ENCODE peak calls at places on chromosomes 1 and 21, in eight cellular contexts. H is bronchial epithelial cell, O is ovary, R is AG10803, X is prostate gland, F is fibroblast of pulmonary artery, W is tibial nerve, E is lower lobe of right lung. D is an unnamed sample.

GRCh38 chr1:42680921-42681683 is 1.1 kb upstream of the YBX1 start:
- DNase-seq in H (peak; percentile 30), O (no peak), R (no peak), X (no peak), F (peak; percentile 26), W (no peak), E (no peak), D (no peak)

GRCh38 chr1:150810958-150811676 is 3.1 kb upstream of the CTSK start:
- DNase-seq in H (no peak), O (no peak), R (no peak), X (no peak), F (no peak), W (no peak), E (no peak), D (no peak)

GRCh38 chr1:151546006-151546925 is 6.2 kb downstream of the TUFT1 start:
- DNase-seq in H (no peak), O (no peak), R (peak; percentile 36), X (no peak), F (no peak), W (no peak), E (no peak), D (no peak)

GRCh38 chr1:168488153-168488552 is 55.6 kb downstream of the XCL2 start:
- DNase-seq in H (peak; percentile 55), O (peak; percentile 57), R (peak; percentile 91), X (no peak), F (peak; percentile 83), W (peak; percentile 38), E (no peak), D (peak; percentile 27)

GRCh38 chr21:31164713-31165694 is 126.7 kb upstream of the KRTAP19-8 start:
- DNase-seq in H (no peak), O (no peak), R (no peak), X (no peak), F (no peak), W (no peak), E (no peak), D (no peak)

GRCh38 chr1:220457982-220458381 is 70.0 kb upstream of the MARK1 start:
- DNase-seq in H (peak; percentile 21), O (no peak), R (no peak), X (no peak), F (no peak), W (no peak), E (no peak), D (no peak)

GRCh38 chr21:25577765-25578069 is 29.6 kb downstream of the MRPL39 start:
- DNase-seq in H (no peak), O (no peak), R (no peak), X (no peak), F (no peak), W (no peak), E (no peak), D (no peak)

GRCh38 chr1:41678141-41678878 is 193.8 kb upstream of the EDN2 start:
- DNase-seq in H (peak; percentile 75), O (no peak), R (peak; percentile 80), X (no peak), F (peak; percentile 45), W (peak; percentile 60), E (no peak), D (peak; percentile 43)

GRCh38 chr1:94892604-94893280 is 34.2 kb downstream of the CNN3 start:
- DNase-seq in H (no peak), O (no peak), R (no peak), X (no peak), F (no peak), W (no peak), E (no peak), D (no peak)

GRCh38 chr1:173914366-173914871 is 2.7 kb downstream of the SERPINC1 start:
- DNase-seq in H (peak; percentile 33), O (no peak), R (no peak), X (no peak), F (peak; percentile 29), W (no peak), E (no peak), D (no peak)

GRCh38 chr1:31503581-31503980 is 72.7 kb upstream of the TINAGL1 start:
- DNase-seq in H (no peak), O (no peak), R (no peak), X (no peak), F (no peak), W (no peak), E (no peak), D (no peak)

GRCh38 chr1:107620753-107621152 is 344.2 kb downstream of the VAV3 start:
- DNase-seq in H (no peak), O (no peak), R (no peak), X (no peak), F (no peak), W (no peak), E (no peak), D (no peak)

GRCh38 chr1:169809370-169810095 is 14.8 kb upstream of the METTL18 start:
- DNase-seq in H (peak; percentile 37), O (no peak), R (peak; percentile 41), X (peak; percentile 42), F (peak; percentile 70), W (no peak), E (no peak), D (no peak)

GRCh38 chr1:179815642-179816041 is 62.0 kb downstream of the TOR1AIP2 start:
- DNase-seq in H (no peak), O (no peak), R (no peak), X (no peak), F (no peak), W (no peak), E (no peak), D (no peak)

GRCh38 chr1:179816196-179816960 is 61.2 kb downstream of the TOR1AIP2 start:
- DNase-seq in H (no peak), O (peak; percentile 55), R (no peak), X (no peak), F (no peak), W (peak; percentile 54), E (no peak), D (peak; percentile 66)

GRCh38 chr1:179812501-179813292 is 64.9 kb downstream of the TOR1AIP2 start:
- DNase-seq in H (no peak), O (peak; percentile 55), R (no peak), X (no peak), F (peak; percentile 69), W (no peak), E (no peak), D (no peak)

GRCh38 chr1:179814513-179814838 is 63.1 kb downstream of the TOR1AIP2 start:
- DNase-seq in H (no peak), O (no peak), R (no peak), X (no peak), F (no peak), W (no peak), E (peak; percentile 79), D (no peak)

GRCh38 chr1:179813626-179814351 is 63.8 kb downstream of the TOR1AIP2 start:
- DNase-seq in H (no peak), O (no peak), R (no peak), X (no peak), F (no peak), W (no peak), E (no peak), D (no peak)
- H3K4me3 ChIP-seq in H (no peak overlapping the region), O (no peak overlapping the region), R (no peak overlapping the region), X (no peak overlapping the region), F (no peak overlapping the region), W (no peak overlapping the region), E (no peak overlapping the region), D (no peak overlapping the region)

GRCh38 chr1:61124078-61124477 is 41.7 kb downstream of the NFIA start:
- DNase-seq in H (no peak), O (no peak), R (no peak), X (no peak), F (no peak), W (no peak), E (no peak), D (no peak)

GRCh38 chr1:61123321-61123720 is 41.0 kb downstream of the NFIA start:
- DNase-seq in H (no peak), O (no peak), R (no peak), X (no peak), F (no peak), W (no peak), E (no peak), D (no peak)

GRCh38 chr1:61124691-61125090 is 42.3 kb downstream of the NFIA start:
- DNase-seq in H (no peak), O (no peak), R (no peak), X (no peak), F (no peak), W (no peak), E (no peak), D (no peak)

GRCh38 chr1:61125895-61126294 is 43.5 kb downstream of the NFIA start:
- DNase-seq in H (no peak), O (no peak), R (no peak), X (no peak), F (no peak), W (no peak), E (no peak), D (no peak)

GRCh38 chr1:61125263-61125662 is 42.9 kb downstream of the NFIA start:
- DNase-seq in H (no peak), O (no peak), R (no peak), X (no peak), F (no peak), W (no peak), E (no peak), D (no peak)
- H3K4me3 ChIP-seq in H (no peak overlapping the region), O (no peak overlapping the region), R (no peak overlapping the region), X (no peak overlapping the region), F (no peak overlapping the region), W (no peak overlapping the region), E (no peak overlapping the region), D (no peak overlapping the region)

DNA sequence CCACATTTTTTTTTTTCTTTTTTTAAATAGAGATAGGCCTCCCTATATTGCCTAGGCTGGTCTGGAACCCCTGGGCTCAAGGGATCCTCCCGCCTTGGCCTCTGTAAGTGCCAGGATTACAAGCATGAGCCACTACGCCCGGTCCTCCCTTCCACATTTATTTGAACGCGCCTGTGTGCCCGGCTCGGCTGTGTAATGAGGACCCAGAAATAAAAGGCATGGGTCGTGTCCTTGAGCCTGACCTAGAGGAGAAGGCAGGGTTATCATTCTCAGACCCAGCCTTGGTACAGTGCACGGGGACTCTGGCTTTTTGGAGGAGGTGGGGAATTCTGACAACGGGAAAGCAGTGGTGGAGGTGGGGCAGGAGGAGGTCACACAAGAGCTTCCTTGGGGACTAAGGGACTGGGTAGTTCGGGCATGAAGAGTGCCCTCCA is 841 bp downstream of the CENPF start:
- DNase-seq in H (no peak), O (no peak), R (no peak), X (no peak), F (no peak), W (no peak), E (no peak), D (no peak)
- H3K4me3 ChIP-seq in H (peak overlapping the region; percentile 75), O (peak overlapping the region; percentile 87), R (peak overlapping the region; percentile 78), X (no peak overlapping the region), F (peak overlapping the region; percentile 82), W (peak overlapping the region; percentile 76), E (peak overlapping the region; percentile 81), D (peak overlapping the region; percentile 81)

GRCh38 chr1:100955322-100955721 is 59.4 kb downstream of the SLC30A7 start:
- DNase-seq in H (peak; percentile 63), O (no peak), R (peak; percentile 95), X (no peak), F (peak; percentile 73), W (no peak), E (no peak), D (no peak)

GRCh38 chr1:100952104-100952745 is 56.3 kb downstream of the SLC30A7 start:
- DNase-seq in H (peak; percentile 55), O (no peak), R (no peak), X (no peak), F (no peak), W (no peak), E (no peak), D (no peak)

GRCh38 chr1:100953915-100954314 is 58.0 kb downstream of the SLC30A7 start:
- DNase-seq in H (no peak), O (no peak), R (no peak), X (no peak), F (no peak), W (no peak), E (no peak), D (no peak)

GRCh38 chr1:100950776-100951175 is 54.9 kb downstream of the SLC30A7 start:
- DNase-seq in H (no peak), O (no peak), R (peak; percentile 24), X (no peak), F (peak; percentile 34), W (no peak), E (no peak), D (no peak)

GRCh38 chr1:100950311-100950710 is 54.4 kb downstream of the SLC30A7 start:
- DNase-seq in H (no peak), O (no peak), R (no peak), X (no peak), F (no peak), W (no peak), E (no peak), D (no peak)
- H3K4me3 ChIP-seq in H (no peak overlapping the region), O (no peak overlapping the region), R (no peak overlapping the region), X (no peak overlapping the region), F (no peak overlapping the region), W (no peak overlapping the region), E (no peak overlapping the region), D (no peak overlapping the region)